ENCODE peak calls at places on chromosomes 13 and 19, in ten cellular contexts. A is suprapubic skin, K is Peyer's patch, S is HL-60, I is stomach, B is mesenchymal stem cell, P is brain microvascular endothelial cell, T is tibial artery, R is neuronal stem cell, X is psoas muscle. Y is an unnamed sample. For H3K27me3, the result is how much of the 10 kb centered on the place peaks cover.

GRCh38 chr13:101150998-101151397 is 265.3 kb downstream of the NALCN start:
- DNase-seq in A (no peak), K (no peak), S (no peak), I (no peak), B (peak), P (peak), T (no peak), R (no peak), X (no peak), Y (no peak)

GRCh38 chr13:101773062-101773461 is 320.6 kb downstream of the ITGBL1 start:
- DNase-seq in A (no peak), K (no peak), S (no peak), I (no peak), B (peak), P (no peak), T (no peak), R (no peak), X (no peak), Y (no peak)

GRCh38 chr19:19267305-19267704 is 5.8 kb downstream of the TM6SF2 start:
- DNase-seq in A (no peak), K (no peak), S (no peak), I (no peak), B (no peak), P (no peak), T (no peak), R (no peak), X (no peak), Y (no peak)

GRCh38 chr13:74243637-74244526 is 109.7 kb upstream of the KLF12 start:
- DNase-seq in A (no peak), K (no peak), S (no peak), I (no peak), B (peak), P (peak), T (no peak), R (no peak), X (no peak), Y (no peak)

GRCh38 chr13:51006067-51006800 is 96.6 kb downstream of the RNASEH2B start:
- DNase-seq in A (no peak), K (no peak), S (no peak), I (no peak), B (no peak), P (no peak), T (no peak), R (no peak), X (peak), Y (no peak)

GRCh38 chr13:85074543-85075313 is 724.5 kb downstream of the SLITRK6 start:
- DNase-seq in A (no peak), K (no peak), S (no peak), I (no peak), B (no peak), P (no peak), T (no peak), R (no peak), X (no peak), Y (no peak)

GRCh38 chr13:46622013-46622917 is 69.3 kb downstream of the LRCH1 start:
- DNase-seq in A (no peak), K (no peak), S (no peak), I (no peak), B (no peak), P (no peak), T (no peak), R (no peak), X (no peak), Y (no peak)

GRCh38 chr19:21697171-21697570 is 70.2 kb downstream of the ZNF100 start:
- DNase-seq in A (no peak), K (no peak), S (no peak), I (no peak), B (no peak), P (no peak), T (no peak), R (no peak), X (no peak), Y (no peak)

GRCh38 chr19:13914777-13915176 is 8.8 kb downstream of the CC2D1A start:
- DNase-seq in A (no peak), K (no peak), S (no peak), I (no peak), B (no peak), P (no peak), T (no peak), R (no peak), X (no peak), Y (no peak)

GRCh38 chr19:49890349-49891311 is 6.1 kb downstream of the IL4I1 start:
- DNase-seq in A (no peak), K (peak), S (no peak), I (peak), B (no peak), P (no peak), T (no peak), R (peak), X (no peak), Y (no peak)

GRCh38 chr19:38370299-38370698 is 4.1 kb upstream of the PSMD8 start:
- DNase-seq in A (no peak), K (no peak), S (no peak), I (no peak), B (no peak), P (no peak), T (no peak), R (no peak), X (no peak), Y (no peak)

GRCh38 chr13:49553888-49554287 is 31.5 kb downstream of the RCBTB1 start:
- DNase-seq in A (no peak), K (no peak), S (no peak), I (no peak), B (no peak), P (no peak), T (no peak), R (no peak), X (no peak), Y (no peak)

GRCh38 chr19:3001235-3001800 is 24.0 kb downstream of the TLE6 start:
- DNase-seq in A (no peak), K (no peak), S (no peak), I (no peak), B (no peak), P (no peak), T (no peak), R (no peak), X (no peak), Y (no peak)

GRCh38 chr19:41456342-41456918 is 13.5 kb downstream of the ERICH4 start:
- DNase-seq in A (no peak), K (no peak), S (no peak), I (no peak), B (peak), P (peak), T (no peak), R (no peak), X (no peak), Y (no peak)

GRCh38 chr19:1237027-1237659 is 662 bp downstream of the CBARP start:
- DNase-seq in A (no peak), K (no peak), S (no peak), I (no peak), B (no peak), P (no peak), T (no peak), R (no peak), X (no peak), Y (no peak)

GRCh38 chr19:1234041-1234669 is 3.6 kb downstream of the CBARP start:
- DNase-seq in A (no peak), K (peak), S (no peak), I (no peak), B (no peak), P (no peak), T (no peak), R (no peak), X (no peak), Y (no peak)

GRCh38 chr19:1236566-1236965 is 1.2 kb downstream of the CBARP start:
- DNase-seq in A (no peak), K (no peak), S (no peak), I (no peak), B (no peak), P (no peak), T (no peak), R (no peak), X (no peak), Y (no peak)

GRCh38 chr19:1234670-1235380 is 3.0 kb downstream of the CBARP start:
- DNase-seq in A (no peak), K (no peak), S (no peak), I (no peak), B (no peak), P (no peak), T (no peak), R (no peak), X (no peak), Y (no peak)

GRCh38 chr19:1235625-1236538 is 1.9 kb downstream of the CBARP start:
- DNase-seq in A (no peak), K (no peak), S (no peak), I (no peak), B (peak), P (no peak), T (no peak), R (no peak), X (no peak), Y (no peak)
- H3K27ac ChIP-seq in A (peak), K (no peak), S (no peak), I (no peak), B (peak), P (no peak), T (no peak), R (peak), X (no peak), Y (peak)

DNA sequence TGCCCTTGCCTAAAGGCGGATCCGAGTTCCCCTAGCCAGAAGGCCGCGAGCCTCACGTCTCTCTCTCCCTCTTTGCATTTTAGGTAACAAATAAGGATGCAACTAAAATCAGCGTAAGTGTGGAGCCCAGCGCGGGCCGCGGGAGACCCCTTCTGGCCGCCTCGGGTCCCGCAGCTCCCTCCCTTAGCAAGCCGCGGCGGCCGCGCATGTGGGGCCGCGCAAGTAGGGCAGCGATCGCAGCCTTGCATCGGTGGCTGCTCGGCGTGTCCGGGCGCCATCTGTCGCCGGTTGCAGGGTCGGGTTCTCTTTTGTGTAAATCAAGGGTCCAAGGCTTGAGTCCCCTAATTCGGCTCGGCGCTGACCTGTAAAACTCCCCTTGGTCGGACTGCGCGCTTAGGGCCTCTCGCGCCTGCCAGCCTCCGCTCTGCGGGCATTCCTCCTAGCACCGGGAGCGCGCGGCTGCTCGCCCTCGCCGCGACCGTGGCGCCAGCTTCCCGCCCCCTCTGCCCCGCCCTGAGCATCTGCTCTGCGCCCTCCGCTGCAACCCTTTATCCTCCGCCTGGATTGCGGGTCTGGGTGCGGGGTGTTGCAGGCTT is 2.7 kb downstream of the VSTM2B start:
- DNase-seq in A (no peak), K (no peak), S (peak), I (no peak), B (peak), P (peak), T (no peak), R (peak), X (peak), Y (peak)
- H3K4me3 ChIP-seq in A (peak), K (peak), S (peak), I (peak), B (peak), P (peak), T (peak), R (peak), X (peak), Y (peak)

GRCh38 chr13:111531505-111531904 is 211.1 kb downstream of the TEX29 start:
- DNase-seq in A (no peak), K (no peak), S (no peak), I (no peak), B (no peak), P (peak), T (no peak), R (no peak), X (no peak), Y (no peak)

GRCh38 chr13:111536239-111536638 is 215.8 kb downstream of the TEX29 start:
- DNase-seq in A (no peak), K (no peak), S (no peak), I (no peak), B (no peak), P (no peak), T (no peak), R (no peak), X (no peak), Y (no peak)

GRCh38 chr13:111532111-111532510 is 211.7 kb downstream of the TEX29 start:
- DNase-seq in A (no peak), K (no peak), S (no peak), I (no peak), B (no peak), P (no peak), T (no peak), R (no peak), X (no peak), Y (no peak)

GRCh38 chr13:111534646-111535461 is 214.4 kb downstream of the TEX29 start:
- DNase-seq in A (no peak), K (no peak), S (no peak), I (no peak), B (no peak), P (no peak), T (no peak), R (peak), X (no peak), Y (peak)

GRCh38 chr13:111533900-111534645 is 213.6 kb downstream of the TEX29 start:
- DNase-seq in A (no peak), K (no peak), S (no peak), I (no peak), B (no peak), P (no peak), T (no peak), R (no peak), X (no peak), Y (no peak)
- H3K27me3 ChIP-seq in A (half or more), K (under half), S (half or more), I (half or more), B (half or more), P (under half), T (under half), R (under half), X (under half), Y (half or more)

DNA sequence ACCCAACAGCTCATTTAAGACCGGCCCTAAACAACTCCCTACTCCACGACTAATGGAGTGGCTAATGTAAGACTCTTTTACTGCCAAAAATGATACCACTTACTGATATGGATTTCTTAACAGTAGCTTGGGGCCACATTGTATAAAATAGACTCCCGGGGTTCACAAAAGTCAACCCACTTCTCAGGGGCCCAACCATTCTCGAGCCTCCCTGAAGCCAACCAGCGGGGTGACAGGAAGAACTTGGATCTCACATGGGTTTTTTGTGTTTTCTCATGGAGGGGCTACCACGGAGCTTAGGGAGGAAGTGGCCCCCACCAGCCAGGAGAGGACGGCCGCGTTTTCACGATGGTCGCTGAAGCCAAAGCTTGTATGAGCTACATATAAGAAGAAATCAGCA is 8.1 kb downstream of the MCF2L start:
- DNase-seq in A (no peak), K (no peak), S (no peak), I (no peak), B (no peak), P (no peak), T (no peak), R (no peak), X (no peak), Y (no peak)
- H3K27ac ChIP-seq in A (no peak), K (no peak), S (no peak), I (no peak), B (no peak), P (no peak), T (no peak), R (no peak), X (no peak), Y (no peak)

GRCh38 chr19:10768369-10768768 is 50.5 kb downstream of the DNM2 start:
- DNase-seq in A (no peak), K (no peak), S (no peak), I (no peak), B (no peak), P (no peak), T (no peak), R (no peak), X (no peak), Y (no peak)
- H3K4me3 ChIP-seq in A (no peak), K (no peak), S (no peak), I (no peak), B (no peak), P (no peak), T (no peak), R (no peak), X (no peak), Y (no peak)

GRCh38 chr19:7862413-7862951 is 11.7 kb downstream of the PRR36 start:
- DNase-seq in A (no peak), K (peak), S (peak), I (peak), B (peak), P (peak), T (no peak), R (peak), X (peak), Y (no peak)

GRCh38 chr19:7859766-7860165 is 14.4 kb downstream of the PRR36 start:
- DNase-seq in A (no peak), K (no peak), S (no peak), I (no peak), B (no peak), P (no peak), T (no peak), R (no peak), X (no peak), Y (no peak)

GRCh38 chr19:7860902-7861618 is 13.1 kb downstream of the PRR36 start:
- DNase-seq in A (no peak), K (no peak), S (no peak), I (no peak), B (no peak), P (no peak), T (no peak), R (no peak), X (no peak), Y (no peak)

GRCh38 chr19:7861619-7862412 is 12.4 kb downstream of the PRR36 start:
- DNase-seq in A (no peak), K (no peak), S (no peak), I (no peak), B (no peak), P (no peak), T (no peak), R (no peak), X (no peak), Y (no peak)

DNA sequence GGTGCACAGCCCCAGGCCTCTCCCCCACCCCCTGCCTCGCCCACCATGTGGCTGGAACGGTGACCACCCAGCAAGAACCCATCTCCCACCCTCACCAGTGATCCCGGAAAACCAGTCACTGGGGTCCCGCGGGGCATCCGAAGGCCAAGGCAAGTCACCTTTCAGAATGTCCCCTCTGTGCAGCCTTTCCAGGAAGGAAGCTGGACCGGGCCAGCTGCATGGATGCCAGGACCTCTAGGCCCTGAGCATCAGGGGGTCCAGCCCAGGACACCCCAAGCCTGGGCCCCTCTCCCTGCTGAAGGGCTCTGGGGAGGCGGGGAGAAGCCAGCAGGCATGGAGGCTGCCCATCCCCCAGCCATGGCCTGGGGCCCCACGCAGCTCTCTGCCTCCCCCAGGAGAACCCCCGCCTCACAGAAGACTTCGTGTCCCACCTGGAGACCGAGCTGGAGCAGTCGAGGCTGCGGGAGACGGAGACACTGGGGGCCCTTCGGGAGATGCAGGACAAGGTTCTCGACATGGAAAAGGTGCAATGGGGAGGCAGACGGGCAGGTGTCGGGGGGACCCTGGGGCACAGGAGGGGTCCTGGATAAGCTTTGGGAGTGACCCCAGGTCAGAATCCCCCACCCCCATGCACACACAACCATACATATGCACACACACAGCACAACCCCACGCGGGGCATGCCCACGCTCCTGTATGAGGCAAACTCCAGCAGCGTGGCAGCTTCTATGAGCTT is 13.9 kb downstream of the PRR36 start:
- DNase-seq in A (no peak), K (no peak), S (no peak), I (no peak), B (no peak), P (no peak), T (no peak), R (no peak), X (no peak), Y (no peak)
- H3K27me3 ChIP-seq in A (under half), K (under half), S (under half), I (half or more), B (under half), P (under half), T (half or more), R (under half), X (under half), Y (under half)

Y was measured in dorsolateral prefrontal cortex.